ENCODE peak calls at places on chromosomes 3 and 15, in five cellular contexts. N is HT-29; K is C1 segment of cervical spinal cord; F is stimulated activated CD4-positive, alpha-beta T cell treated with anti-CD3 and anti-CD28 coated beads, Interleukin-2, amount 100 ng/mL, for 48 hours; B is GM03348. Y is an unnamed sample.

GRCh38 chr15:32873292-32874114 is 155.7 kb downstream of the GREM1 start:
- DNase-seq in N (no peak), K (no peak), F (no peak), B (no peak), Y (no peak)

GRCh38 chr3:16807441-16807840 is 77.3 kb upstream of the PLCL2 start:
- DNase-seq in N (no peak), K (no peak), F (no peak), B (peak; percentile 79), Y (no peak)

GRCh38 chr15:81575436-81576123 is 201.6 kb upstream of the TMC3 start:
- DNase-seq in N (no peak), K (no peak), F (no peak), B (no peak), Y (peak; percentile 65)

GRCh38 chr3:29385056-29385455 is 104.2 kb downstream of the RBMS3 start:
- DNase-seq in N (no peak), K (no peak), F (no peak), B (peak; percentile 9), Y (no peak)

GRCh38 chr15:74589826-74590225 is 25.8 kb upstream of the CLK3 start:
- DNase-seq in N (no peak), K (no peak), F (no peak), B (no peak), Y (no peak)

GRCh38 chr3:99479768-99480167 is 158.6 kb upstream of the COL8A1 start:
- DNase-seq in N (no peak), K (no peak), F (no peak), B (no peak), Y (no peak)

GRCh38 chr15:65069779-65070546 is 2.2 kb upstream of the RASL12 start:
- DNase-seq in N (no peak), K (no peak), F (no peak), B (no peak), Y (no peak)

GRCh38 chr15:48945386-48945785 is 18.3 kb downstream of the SHC4 start:
- DNase-seq in N (no peak), K (no peak), F (no peak), B (no peak), Y (no peak)

GRCh38 chr3:123096126-123096525 is 29.3 kb downstream of the PDIA5 start:
- DNase-seq in N (no peak), K (no peak), F (no peak), B (no peak), Y (no peak)

Y was measured in NCI-H1105.